ENCODE peak calls at places on chromosomes 2 and 18, in four cellular contexts. One of them, this sample, is unnamed.

GRCh38 chr18:57687970-57688369 is 66.3 kb upstream of the NARS1 start:
- DNase-seq in effector memory CD8-positive, alpha-beta T cell: no peak
- DNase-seq in CD8-positive, alpha-beta T cell: no peak
- DNase-seq in HT-29: no peak
- DNase-seq in this sample: no peak

GRCh38 chr2:222038086-222038802 is 260.6 kb downstream of the PAX3 start:
- DNase-seq in HT-29: peak
- DNase-seq in effector memory CD8-positive, alpha-beta T cell: no peak
- DNase-seq in CD8-positive, alpha-beta T cell: no peak
- DNase-seq in this sample: peak

GRCh38 chr2:86078801-86079545 is 26.7 kb downstream of the POLR1A start:
- DNase-seq in CD8-positive, alpha-beta T cell: no peak
- DNase-seq in HT-29: peak
- DNase-seq in effector memory CD8-positive, alpha-beta T cell: peak
- DNase-seq in this sample: no peak

GRCh38 chr2:164954954-164955701 is at the start of gene SLC38A11:
- DNase-seq in CD8-positive, alpha-beta T cell: no peak
- DNase-seq in effector memory CD8-positive, alpha-beta T cell: no peak
- DNase-seq in HT-29: peak
- DNase-seq in this sample: no peak

GRCh38 chr2:125979886-125980285 is 676.1 kb upstream of the GYPC start:
- DNase-seq in CD8-positive, alpha-beta T cell: no peak
- DNase-seq in effector memory CD8-positive, alpha-beta T cell: no peak
- DNase-seq in HT-29: no peak
- DNase-seq in this sample: no peak

GRCh38 chr2:46559257-46559656 is 79.9 kb downstream of the TMEM247 start:
- DNase-seq in HT-29: no peak
- DNase-seq in CD8-positive, alpha-beta T cell: no peak
- DNase-seq in effector memory CD8-positive, alpha-beta T cell: no peak
- DNase-seq in this sample: no peak

GRCh38 chr2:70336552-70336951 is 34.7 kb upstream of the FAM136A start:
- DNase-seq in HT-29: no peak
- DNase-seq in effector memory CD8-positive, alpha-beta T cell: no peak
- DNase-seq in CD8-positive, alpha-beta T cell: no peak
- DNase-seq in this sample: no peak

GRCh38 chr2:38835015-38835601 is 40.6 kb downstream of the DHX57 start:
- DNase-seq in HT-29: peak
- DNase-seq in effector memory CD8-positive, alpha-beta T cell: no peak
- DNase-seq in CD8-positive, alpha-beta T cell: no peak
- DNase-seq in this sample: no peak

GRCh38 chr2:195343942-195344530 is 313.0 kb upstream of the SLC39A10 start:
- DNase-seq in effector memory CD8-positive, alpha-beta T cell: no peak
- DNase-seq in HT-29: no peak
- DNase-seq in CD8-positive, alpha-beta T cell: no peak
- DNase-seq in this sample: no peak

GRCh38 chr18:8630546-8630945 is 21.3 kb downstream of the RAB12 start:
- DNase-seq in CD8-positive, alpha-beta T cell: no peak
- DNase-seq in HT-29: no peak
- DNase-seq in effector memory CD8-positive, alpha-beta T cell: no peak
- DNase-seq in this sample: no peak

GRCh38 chr2:133776936-133777587 is 208.8 kb upstream of the NCKAP5 start:
- DNase-seq in CD8-positive, alpha-beta T cell: no peak
- DNase-seq in effector memory CD8-positive, alpha-beta T cell: no peak
- DNase-seq in HT-29: no peak
- DNase-seq in this sample: no peak

GRCh38 chr2:239121600-239122012 is 273.7 kb downstream of the TWIST2 start:
- DNase-seq in CD8-positive, alpha-beta T cell: no peak
- DNase-seq in HT-29: no peak
- DNase-seq in effector memory CD8-positive, alpha-beta T cell: no peak
- DNase-seq in this sample: no peak

GRCh38 chr2:202102425-202103005 is 29.5 kb downstream of the KIAA2012 start:
- DNase-seq in HT-29: no peak
- DNase-seq in effector memory CD8-positive, alpha-beta T cell: no peak
- DNase-seq in CD8-positive, alpha-beta T cell: no peak
- DNase-seq in this sample: peak

GRCh38 chr2:207847807-207848544 is 78.3 kb upstream of the FZD5 start:
- DNase-seq in CD8-positive, alpha-beta T cell: no peak
- DNase-seq in effector memory CD8-positive, alpha-beta T cell: no peak
- DNase-seq in HT-29: peak
- DNase-seq in this sample: peak

GRCh38 chr18:51195602-51196115 is 1.8 kb downstream of the MEX3C start:
- DNase-seq in CD8-positive, alpha-beta T cell: peak
- DNase-seq in effector memory CD8-positive, alpha-beta T cell: peak
- DNase-seq in HT-29: peak
- DNase-seq in this sample: peak

GRCh38 chr2:27220091-27220490 is 2.9 kb downstream of the CAD start:
- DNase-seq in effector memory CD8-positive, alpha-beta T cell: no peak
- DNase-seq in HT-29: no peak
- DNase-seq in CD8-positive, alpha-beta T cell: no peak
- DNase-seq in this sample: no peak

This sample was measured in NCI-H345.